ENCODE peak calls at places on chromosomes 16 and 17, in four cellular contexts. Z, C, D and F are unnamed samples.

GRCh38 chr16:5024632-5025031 is 9.1 kb downstream of the NAGPA start:
- DNase-seq in Z (no peak), C (no peak), D (no peak), F (peak)

GRCh38 chr16:704552-705380 is 835 bp downstream of the FBXL16 start:
- DNase-seq in Z (peak), C (no peak), D (no peak), F (no peak)

GRCh38 chr17:63978266-63979200 is 5.8 kb upstream of the SCN4A start:
- DNase-seq in Z (no peak), C (no peak), D (no peak), F (no peak)

GRCh38 chr17:28201315-28201714 is 117.7 kb upstream of the TMEM97 start:
- DNase-seq in Z (no peak), C (no peak), D (no peak), F (no peak)

GRCh38 chr17:14294876-14295275 is 6.0 kb upstream of the HS3ST3B1 start:
- DNase-seq in Z (peak), C (peak), D (no peak), F (no peak)

GRCh38 chr17:42424991-42425610 is 2.0 kb upstream of the CAVIN1 start:
- DNase-seq in Z (no peak), C (no peak), D (no peak), F (no peak)

GRCh38 chr17:61470530-61471136 is 18.4 kb downstream of the TBX4 start:
- DNase-seq in Z (no peak), C (no peak), D (no peak), F (no peak)

GRCh38 chr17:74833501-74834361 is 26.0 kb downstream of the GRIN2C start:
- DNase-seq in Z (no peak), C (no peak), D (no peak), F (no peak)

GRCh38 chr17:17420561-17421269 is 56.1 kb upstream of the MED9 start:
- DNase-seq in Z (no peak), C (peak), D (no peak), F (no peak)

GRCh38 chr17:53353919-53354351 is 468.8 kb upstream of the KIF2B start:
- DNase-seq in Z (no peak), C (no peak), D (no peak), F (no peak)

GRCh38 chr17:14866266-14866665 is 398.9 kb downstream of the PMP22 start:
- DNase-seq in Z (no peak), C (no peak), D (no peak), F (no peak)

GRCh38 chr17:82339634-82340580 is 6.3 kb upstream of the SECTM1 start:
- DNase-seq in Z (no peak), C (no peak), D (no peak), F (peak)

GRCh38 chr16:78100162-78100467 is 661 bp downstream of the WWOX start:
- DNase-seq in Z (no peak), C (no peak), D (no peak), F (peak)

GRCh38 chr16:78102122-78102660 is 2.7 kb downstream of the WWOX start:
- DNase-seq in Z (no peak), C (no peak), D (no peak), F (no peak)

GRCh38 chr16:78105517-78105916 is 6.1 kb downstream of the WWOX start:
- DNase-seq in Z (no peak), C (no peak), D (no peak), F (no peak)

GRCh38 chr16:78099372-78100161 is at the start of gene WWOX:
- DNase-seq in Z (peak), C (peak), D (peak), F (peak)

DNA sequence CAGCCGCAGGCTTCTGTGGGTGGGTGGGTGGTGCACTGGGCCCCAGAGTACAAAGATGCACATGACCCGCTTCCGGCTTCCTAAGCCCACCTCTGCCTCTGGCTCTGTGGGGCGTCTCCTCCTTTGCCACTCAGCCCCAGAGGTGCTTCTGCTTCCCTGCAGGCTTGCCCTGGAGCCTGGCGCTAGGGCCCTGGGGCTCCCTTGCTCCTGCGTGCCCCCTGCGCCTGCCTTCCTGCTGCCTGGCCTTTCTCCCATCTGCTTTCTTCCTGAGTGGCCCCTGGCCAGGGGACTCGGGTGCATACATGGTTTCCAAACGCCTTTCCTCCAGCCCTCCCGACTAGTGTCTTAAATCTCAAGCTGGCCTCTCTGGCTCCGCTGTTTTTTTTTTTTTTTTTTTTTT is 3.4 kb downstream of the WWOX start:
- DNase-seq in Z (no peak), C (no peak), D (no peak), F (no peak)
- TF ChIP-seq RNF2 in Z (no peak), C (no peak), D (no peak), F (no peak)

GRCh38 chr17:45783593-45784292 is 377 bp upstream of the CRHR1 start:
- DNase-seq in Z (no peak), C (peak), D (no peak), F (peak)

GRCh38 chr17:45786349-45786748 is 2.2 kb downstream of the CRHR1 start:
- DNase-seq in Z (no peak), C (no peak), D (no peak), F (no peak)

GRCh38 chr17:45785373-45786193 is 1.5 kb downstream of the CRHR1 start:
- DNase-seq in Z (no peak), C (no peak), D (no peak), F (no peak)

GRCh38 chr17:45784293-45784582 is at the start of gene CRHR1:
- DNase-seq in Z (peak), C (no peak), D (no peak), F (no peak)

DNA sequence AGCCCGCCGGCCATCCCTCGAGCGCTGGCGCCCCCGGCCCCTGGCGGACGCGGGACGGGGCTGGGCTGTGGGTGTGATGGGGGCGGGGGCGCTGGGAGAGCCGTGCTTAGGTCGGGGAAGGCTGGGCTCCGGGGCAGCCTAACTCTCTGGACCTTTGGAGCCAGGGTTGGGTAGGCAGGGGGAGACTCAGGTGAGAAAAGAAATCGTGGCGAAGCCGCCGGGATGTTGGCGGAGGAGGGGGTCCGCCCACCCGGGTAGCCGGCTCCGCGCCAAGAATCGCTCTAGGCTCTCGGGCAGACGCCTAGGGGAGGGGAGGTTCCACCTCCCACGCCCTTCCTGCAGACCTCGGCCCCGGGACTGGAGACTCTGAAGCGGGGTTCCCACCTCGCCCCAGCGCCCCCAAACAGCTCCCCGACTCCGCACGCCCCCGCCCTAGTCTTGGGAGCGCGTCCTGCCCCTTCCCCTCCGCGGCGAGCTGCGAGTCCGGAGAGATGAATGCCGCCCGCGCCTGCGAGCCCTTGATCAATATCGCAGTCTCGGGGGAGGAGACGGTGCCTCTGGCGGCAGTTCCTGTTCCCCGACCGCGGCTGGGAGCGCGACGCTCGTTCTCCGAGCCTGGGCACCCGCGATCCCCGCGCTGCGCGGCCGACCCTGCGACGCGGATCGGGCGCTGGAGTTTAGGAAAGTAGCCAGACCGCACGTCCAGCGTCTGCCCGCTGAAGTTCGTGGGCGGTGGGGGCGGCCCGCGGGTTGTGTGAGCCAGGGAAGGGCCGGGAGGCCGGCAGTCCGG is 658 bp downstream of the CRHR1 start:
- DNase-seq in Z (peak), C (peak), D (peak), F (peak)
- TF ChIP-seq RNF2 in Z (peak), C (peak), D (peak), F (peak)

DNA sequence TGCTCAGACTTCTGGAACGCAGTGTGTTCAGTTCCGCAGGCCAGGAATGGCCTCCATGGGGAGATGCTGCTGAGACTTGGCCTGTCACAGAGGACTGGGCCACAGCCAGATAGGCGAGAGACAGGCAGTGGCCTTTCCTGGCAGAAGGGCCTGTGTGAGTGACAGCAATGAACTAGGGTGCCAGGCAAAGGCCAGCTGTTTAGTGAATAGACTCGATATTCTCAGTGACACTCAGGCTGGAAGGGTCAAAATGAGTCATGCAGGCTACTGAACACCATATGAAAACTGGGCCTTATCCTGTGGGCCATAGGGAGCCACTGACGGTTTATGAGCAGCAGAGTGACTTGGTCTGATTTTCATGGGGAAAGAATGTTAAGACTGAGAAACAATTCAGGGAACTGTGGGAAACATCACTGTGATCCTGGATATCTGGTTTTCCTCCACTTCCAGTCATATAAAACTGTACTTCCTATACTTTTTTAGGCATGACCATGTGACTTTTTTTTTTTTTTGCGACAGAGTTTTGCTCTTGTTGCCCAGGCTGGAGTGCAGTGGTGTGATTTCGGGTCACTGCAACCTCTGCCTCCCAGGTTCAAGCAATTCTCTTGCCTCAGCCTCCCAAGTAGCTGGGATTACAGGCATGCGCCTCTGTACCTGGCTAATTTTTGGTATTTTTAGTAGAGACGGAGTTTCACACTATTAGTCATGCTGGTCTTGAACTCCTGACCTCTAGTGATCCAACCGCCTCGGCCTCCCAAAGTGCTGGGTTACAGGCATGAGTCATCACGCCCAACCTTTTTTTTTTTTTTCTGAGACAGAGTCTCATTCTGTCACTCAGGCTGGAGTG is 5.2 kb upstream of the NUBP1 start:
- DNase-seq in Z (no peak), C (peak), D (peak), F (peak)
- TF ChIP-seq RNF2 in Z (no peak), C (no peak), D (no peak), F (no peak)

GRCh38 chr17:30021708-30022317 is 80.4 kb downstream of the EFCAB5 start:
- DNase-seq in Z (no peak), C (peak), D (peak), F (peak)
- TF ChIP-seq RNF2 in Z (no peak), C (no peak), D (no peak), F (no peak)

DNA sequence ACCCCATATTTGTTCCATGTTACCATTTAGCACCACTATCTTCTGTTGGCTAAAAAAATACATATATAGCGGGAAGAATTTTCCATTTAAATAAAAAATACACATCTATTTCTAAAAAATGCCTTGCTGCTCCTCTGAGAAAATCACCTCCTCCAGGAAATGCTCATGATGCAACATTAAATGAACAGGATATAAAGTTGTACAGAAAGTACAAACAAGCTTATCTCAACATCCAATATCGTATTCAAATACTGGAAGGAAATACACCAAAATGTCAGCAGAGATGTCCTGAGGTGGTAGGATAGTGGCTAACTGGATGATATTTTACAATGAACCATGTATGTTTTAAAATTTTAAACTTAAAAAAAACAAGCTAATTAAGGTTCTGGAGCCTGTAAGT is 21.3 kb downstream of the GNA13 start:
- DNase-seq in Z (no peak), C (no peak), D (no peak), F (no peak)
- TF ChIP-seq RNF2 in Z (no peak), C (no peak), D (no peak), F (no peak)

GRCh38 chr16:58001781-58002410 is 689 bp downstream of the USB1 start:
- DNase-seq in Z (no peak), C (peak), D (peak), F (no peak)
- TF ChIP-seq RNF2 in Z (no peak), C (no peak), D (no peak), F (no peak)

GRCh38 chr17:72185571-72185970 is 64.8 kb downstream of the SOX9 start:
- DNase-seq in Z (no peak), C (no peak), D (no peak), F (no peak)
- TF ChIP-seq RNF2 in Z (no peak), C (no peak), D (no peak), F (no peak)

DNA sequence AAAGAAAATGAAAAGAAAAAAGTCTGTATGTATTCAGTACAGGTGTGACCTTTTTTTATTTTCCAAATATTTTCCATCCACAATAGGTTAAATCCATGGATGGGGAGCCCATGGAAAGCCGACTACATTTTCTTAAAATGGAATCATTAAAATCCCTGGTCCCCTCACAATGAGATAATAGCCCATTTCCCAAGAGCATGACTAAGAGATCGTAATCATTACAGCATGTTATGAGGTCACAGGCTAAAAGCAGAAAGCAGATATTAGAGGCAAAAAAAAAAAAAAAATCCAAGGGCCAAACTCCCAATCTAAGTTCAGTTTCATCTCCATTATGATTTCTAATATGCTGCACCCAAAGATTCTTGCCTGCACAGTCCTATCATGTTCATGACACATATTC is 44.7 kb downstream of the CYTH1 start:
- DNase-seq in Z (no peak), C (peak), D (no peak), F (peak)
- TF ChIP-seq RNF2 in Z (no peak), C (no peak), D (no peak), F (no peak)

GRCh38 chr16:88652763-88653065 is 1.9 kb upstream of the CYBA start:
- DNase-seq in Z (no peak), C (no peak), D (no peak), F (no peak)

GRCh38 chr16:88649924-88650748 is 717 bp downstream of the CYBA start:
- DNase-seq in Z (peak), C (peak), D (peak), F (no peak)

GRCh38 chr16:88650749-88651275 is at the start of gene CYBA:
- DNase-seq in Z (peak), C (peak), D (peak), F (peak)

GRCh38 chr16:88651989-88652762 is 1.3 kb upstream of the CYBA start:
- DNase-seq in Z (no peak), C (no peak), D (no peak), F (no peak)

DNA sequence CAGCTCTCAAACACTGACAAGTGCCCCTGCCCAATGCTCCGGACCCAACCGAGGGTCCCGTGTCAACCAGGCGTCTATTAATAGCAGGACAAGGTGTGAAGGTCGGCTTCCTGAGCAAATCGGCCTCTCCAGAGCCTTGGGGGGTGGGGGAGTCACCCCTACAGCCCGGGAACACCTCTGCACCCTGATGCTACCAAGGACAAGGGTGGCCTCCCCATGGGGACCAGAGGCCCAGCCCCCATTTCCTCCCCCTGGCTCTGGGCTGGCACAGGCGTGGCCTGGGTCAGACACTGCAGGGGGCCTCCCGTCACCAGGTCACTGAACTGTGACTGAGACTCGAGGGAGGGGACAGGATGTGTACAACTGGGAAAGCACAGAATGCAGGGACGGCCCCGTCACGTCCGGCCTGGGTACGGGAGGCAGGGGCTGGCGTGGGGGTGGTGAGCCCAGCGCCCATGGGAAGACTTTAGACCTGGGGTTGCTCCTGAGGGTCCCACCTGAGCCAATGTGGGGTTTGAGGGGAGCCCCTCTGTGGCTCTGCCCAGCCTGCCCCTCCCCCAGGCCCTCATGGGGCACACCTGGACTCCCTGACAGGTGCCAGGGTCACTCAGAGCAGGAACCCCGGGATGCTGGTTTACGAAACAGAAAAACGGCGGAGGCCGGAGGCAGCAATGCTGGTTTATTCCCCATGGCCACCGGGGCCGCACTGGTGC is 579 bp upstream of the CYBA start:
- DNase-seq in Z (no peak), C (peak), D (peak), F (no peak)
- TF ChIP-seq RNF2 in Z (no peak), C (no peak), D (peak), F (no peak)